ENCODE peak calls at places on chromosome 11, in four cellular contexts. One of them, this sample, is unnamed.

GRCh38 chr11:95950905-95951304 is 27.0 kb upstream of the MTMR2 start:
- DNase-seq in stimulated activated CD4-positive, alpha-beta T cell treated with anti-CD3 and anti-CD28 coated beads, TNF-alpha, amount 100 ng/mL, for 1 hour: no peak
- DNase-seq in effector memory CD8-positive, alpha-beta T cell: no peak
- DNase-seq in lung microvascular endothelial cell: no peak
- DNase-seq in this sample: no peak

GRCh38 chr11:81497202-81497804 is 1236.4 kb downstream of the FAM181B start:
- DNase-seq in stimulated activated CD4-positive, alpha-beta T cell treated with anti-CD3 and anti-CD28 coated beads, TNF-alpha, amount 100 ng/mL, for 1 hour: no peak
- DNase-seq in effector memory CD8-positive, alpha-beta T cell: no peak
- DNase-seq in lung microvascular endothelial cell: peak
- DNase-seq in this sample: no peak

GRCh38 chr11:70568504-70569172 is 170.3 kb downstream of the CTTN start:
- DNase-seq in stimulated activated CD4-positive, alpha-beta T cell treated with anti-CD3 and anti-CD28 coated beads, TNF-alpha, amount 100 ng/mL, for 1 hour: no peak
- DNase-seq in effector memory CD8-positive, alpha-beta T cell: no peak
- DNase-seq in lung microvascular endothelial cell: no peak
- DNase-seq in this sample: peak

GRCh38 chr11:22991196-22991595 is 130.9 kb upstream of the CCDC179 start:
- DNase-seq in stimulated activated CD4-positive, alpha-beta T cell treated with anti-CD3 and anti-CD28 coated beads, TNF-alpha, amount 100 ng/mL, for 1 hour: no peak
- DNase-seq in effector memory CD8-positive, alpha-beta T cell: no peak
- DNase-seq in lung microvascular endothelial cell: no peak
- DNase-seq in this sample: no peak

GRCh38 chr11:110373061-110373702 is 56.6 kb upstream of the FDX1 start:
- DNase-seq in stimulated activated CD4-positive, alpha-beta T cell treated with anti-CD3 and anti-CD28 coated beads, TNF-alpha, amount 100 ng/mL, for 1 hour: no peak
- DNase-seq in effector memory CD8-positive, alpha-beta T cell: no peak
- DNase-seq in lung microvascular endothelial cell: peak
- DNase-seq in this sample: no peak

GRCh38 chr11:102446606-102447005 is 6.0 kb downstream of the TMEM123 start:
- DNase-seq in stimulated activated CD4-positive, alpha-beta T cell treated with anti-CD3 and anti-CD28 coated beads, TNF-alpha, amount 100 ng/mL, for 1 hour: no peak
- DNase-seq in effector memory CD8-positive, alpha-beta T cell: no peak
- DNase-seq in lung microvascular endothelial cell: peak
- DNase-seq in this sample: no peak

GRCh38 chr11:69170704-69171103 is 15.0 kb downstream of the SMIM38 start:
- DNase-seq in stimulated activated CD4-positive, alpha-beta T cell treated with anti-CD3 and anti-CD28 coated beads, TNF-alpha, amount 100 ng/mL, for 1 hour: no peak
- DNase-seq in effector memory CD8-positive, alpha-beta T cell: no peak
- DNase-seq in lung microvascular endothelial cell: no peak
- DNase-seq in this sample: no peak

GRCh38 chr11:13030857-13031256 is 21.7 kb downstream of the RASSF10 start:
- DNase-seq in stimulated activated CD4-positive, alpha-beta T cell treated with anti-CD3 and anti-CD28 coated beads, TNF-alpha, amount 100 ng/mL, for 1 hour: no peak
- DNase-seq in effector memory CD8-positive, alpha-beta T cell: no peak
- DNase-seq in lung microvascular endothelial cell: peak
- DNase-seq in this sample: no peak

GRCh38 chr11:9529333-9529648 is 44.2 kb upstream of the WEE1 start:
- DNase-seq in stimulated activated CD4-positive, alpha-beta T cell treated with anti-CD3 and anti-CD28 coated beads, TNF-alpha, amount 100 ng/mL, for 1 hour: no peak
- DNase-seq in effector memory CD8-positive, alpha-beta T cell: no peak
- DNase-seq in lung microvascular endothelial cell: no peak
- DNase-seq in this sample: no peak